ENCODE peak calls at places on chromosome 6, in nine cellular contexts. N, R, U, D, B, H, F, T and V are unnamed samples. For H3K9me3, the result is how much of the 10 kb centered on the place peaks cover.

GRCh38 chr6:153172815-153173214 is 41.7 kb upstream of the RGS17 start:
- DNase-seq in N (no peak), R (no peak), U (no peak), D (no peak), B (no peak), H (peak), F (no peak), T (no peak), V (no peak)

GRCh38 chr6:111646942-111647341 is 41.3 kb upstream of the TRAF3IP2 start:
- DNase-seq in N (no peak), R (no peak), U (no peak), D (no peak), B (no peak), H (no peak), F (no peak), T (no peak), V (no peak)

GRCh38 chr6:148524976-148525375 is 182.3 kb downstream of the SASH1 start:
- DNase-seq in N (no peak), R (no peak), U (no peak), D (no peak), B (no peak), H (no peak), F (no peak), T (no peak), V (no peak)

GRCh38 chr6:2026133-2026532 is 219.3 kb downstream of the GMDS start:
- DNase-seq in N (no peak), R (no peak), U (no peak), D (no peak), B (no peak), H (no peak), F (no peak), T (no peak), V (no peak)

GRCh38 chr6:35498407-35499045 is 1.6 kb upstream of the TEAD3 start:
- DNase-seq in N (no peak), R (peak), U (no peak), D (no peak), B (no peak), H (peak), F (no peak), T (no peak), V (no peak)

GRCh38 chr6:37137201-37137880 is 32.6 kb upstream of the PIM1 start:
- DNase-seq in N (peak), R (no peak), U (no peak), D (no peak), B (no peak), H (no peak), F (no peak), T (no peak), V (no peak)

GRCh38 chr6:16503919-16504554 is 257.2 kb downstream of the ATXN1 start:
- DNase-seq in N (no peak), R (no peak), U (no peak), D (no peak), B (no peak), H (no peak), F (no peak), T (no peak), V (no peak)

GRCh38 chr6:150599199-150600002 is at the start of gene PLEKHG1:
- DNase-seq in N (peak), R (peak), U (peak), D (peak), B (no peak), H (peak), F (peak), T (peak), V (peak)

DNA sequence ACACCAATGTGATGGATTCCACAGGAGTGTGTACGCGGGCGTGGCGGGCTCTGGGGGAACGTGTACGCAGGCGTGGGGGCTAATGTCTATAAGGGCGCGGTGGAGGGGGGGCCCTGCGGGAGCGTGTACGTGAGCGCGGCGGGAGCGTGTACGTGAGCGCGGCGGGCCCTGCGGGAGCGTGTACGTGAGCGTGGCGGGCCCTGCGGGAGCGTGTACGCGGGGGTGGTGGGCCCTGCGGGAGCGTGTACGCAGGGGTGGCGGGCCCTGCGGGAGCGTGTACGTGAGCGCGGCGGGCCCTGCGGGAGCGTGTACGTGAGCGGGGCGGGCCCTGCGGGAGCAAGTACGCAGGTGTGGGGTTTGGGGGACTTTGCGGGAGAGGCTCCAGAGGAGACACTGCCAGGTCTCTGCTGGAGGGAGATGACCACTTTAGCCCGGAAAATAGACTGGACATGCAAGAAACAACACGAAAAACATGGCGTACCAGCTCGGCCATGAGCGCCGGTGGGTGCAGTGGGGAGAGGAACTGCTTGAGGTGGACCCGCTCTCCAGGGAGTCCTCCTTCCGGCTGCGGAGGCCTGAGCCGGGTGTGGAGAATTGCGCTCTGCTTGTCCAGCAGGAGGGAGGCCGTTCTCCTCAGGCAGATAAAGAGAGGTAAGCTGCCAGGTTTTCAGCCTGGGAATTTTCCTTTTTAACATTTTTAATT is 27.8 kb upstream of the SMOC2 start:
- DNase-seq in N (no peak), R (no peak), U (no peak), D (peak), B (no peak), H (no peak), F (no peak), T (no peak), V (no peak)
- H3K9me3 ChIP-seq in N (under half), R (under half), U (under half), D (under half), B (under half), H (under half), F (under half), T (under half), V (under half)

DNA sequence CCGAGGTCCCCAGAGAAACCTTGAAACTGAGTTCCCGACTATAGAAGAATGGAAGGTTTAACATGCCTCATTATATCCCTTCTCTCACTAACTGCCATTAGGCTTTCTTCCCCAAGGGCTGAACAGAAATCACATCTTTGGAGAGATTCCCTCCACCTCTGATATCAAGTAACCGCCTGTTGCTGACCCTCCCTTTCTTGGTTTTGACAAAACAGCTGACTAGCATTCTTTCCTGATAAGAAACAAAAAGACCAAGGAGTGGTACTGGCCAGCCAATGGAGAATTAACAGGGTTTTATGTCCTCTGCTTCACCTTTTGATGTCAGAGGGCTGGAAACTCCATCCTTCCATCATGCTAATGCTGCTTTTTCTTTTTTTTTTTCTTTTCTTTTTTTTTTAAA is 176.6 kb upstream of the ADGRB3 start:
- DNase-seq in N (no peak), R (no peak), U (no peak), D (no peak), B (no peak), H (no peak), F (no peak), T (no peak), V (no peak)
- H3K9me3 ChIP-seq in N (under half), R (under half), U (under half), D (under half), B (under half), H (under half), F (under half), T (under half), V (under half)

DNA sequence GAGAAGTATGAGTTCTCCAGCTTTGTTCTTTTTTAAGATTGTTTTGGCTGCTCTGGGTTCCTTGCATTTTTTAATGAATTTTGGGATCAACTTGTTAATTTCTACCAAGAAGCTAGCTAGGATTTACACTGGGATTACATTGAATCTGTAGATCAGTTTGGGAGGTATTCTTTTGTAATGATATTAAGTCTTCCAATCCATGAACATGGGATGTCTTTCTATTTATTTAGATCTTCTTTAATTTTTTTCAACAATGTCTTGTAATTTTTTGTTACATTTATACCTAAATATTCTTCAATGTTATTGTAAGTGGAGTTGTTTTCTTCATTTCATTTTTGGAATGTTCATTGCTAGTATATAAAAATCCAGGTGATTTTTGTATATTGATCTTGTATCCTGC is 12.5 kb downstream of the PRIM2 start:
- DNase-seq in N (no peak), R (no peak), U (no peak), D (no peak), B (no peak), H (no peak), F (no peak), T (no peak), V (no peak)
- H3K9me3 ChIP-seq in N (under half), R (under half), U (under half), D (under half), B (under half), H (under half), F (under half), T (under half), V (under half)

GRCh38 chr6:135084916-135085269 is 30.3 kb upstream of the HBS1L start:
- DNase-seq in N (no peak), R (no peak), U (no peak), D (no peak), B (no peak), H (no peak), F (no peak), T (no peak), V (no peak)

GRCh38 chr6:135086414-135086764 is 31.8 kb upstream of the HBS1L start:
- DNase-seq in N (no peak), R (no peak), U (no peak), D (no peak), B (no peak), H (no peak), F (no peak), T (no peak), V (no peak)

GRCh38 chr6:135085700-135086413 is 31.2 kb upstream of the HBS1L start:
- DNase-seq in N (no peak), R (no peak), U (no peak), D (no peak), B (no peak), H (no peak), F (no peak), T (no peak), V (no peak)

GRCh38 chr6:135083992-135084915 is 29.6 kb upstream of the HBS1L start:
- DNase-seq in N (no peak), R (no peak), U (no peak), D (no peak), B (no peak), H (no peak), F (no peak), T (no peak), V (no peak)

GRCh38 chr6:135081966-135082365 is 27.3 kb upstream of the HBS1L start:
- DNase-seq in N (no peak), R (no peak), U (no peak), D (no peak), B (no peak), H (no peak), F (no peak), T (no peak), V (no peak)
- H3K9me3 ChIP-seq in N (under half), R (under half), U (under half), D (under half), B (under half), H (under half), F (under half), T (under half), V (under half)

GRCh38 chr6:351867-352289 is 39.7 kb upstream of the IRF4 start:
- DNase-seq in N (no peak), R (no peak), U (peak), D (no peak), B (no peak), H (no peak), F (no peak), T (no peak), V (no peak)
- H3K9me3 ChIP-seq in N (under half), R (under half), U (under half), D (under half), B (under half), H (under half), F (under half), T (under half), V (under half)

GRCh38 chr6:135478626-135479025 is 18.9 kb downstream of the AHI1 start:
- DNase-seq in N (no peak), R (no peak), U (no peak), D (no peak), B (no peak), H (no peak), F (no peak), T (no peak), V (no peak)
- H3K9me3 ChIP-seq in N (under half), R (under half), U (under half), D (under half), B (under half), H (under half), F (under half), T (under half), V (under half)

DNA sequence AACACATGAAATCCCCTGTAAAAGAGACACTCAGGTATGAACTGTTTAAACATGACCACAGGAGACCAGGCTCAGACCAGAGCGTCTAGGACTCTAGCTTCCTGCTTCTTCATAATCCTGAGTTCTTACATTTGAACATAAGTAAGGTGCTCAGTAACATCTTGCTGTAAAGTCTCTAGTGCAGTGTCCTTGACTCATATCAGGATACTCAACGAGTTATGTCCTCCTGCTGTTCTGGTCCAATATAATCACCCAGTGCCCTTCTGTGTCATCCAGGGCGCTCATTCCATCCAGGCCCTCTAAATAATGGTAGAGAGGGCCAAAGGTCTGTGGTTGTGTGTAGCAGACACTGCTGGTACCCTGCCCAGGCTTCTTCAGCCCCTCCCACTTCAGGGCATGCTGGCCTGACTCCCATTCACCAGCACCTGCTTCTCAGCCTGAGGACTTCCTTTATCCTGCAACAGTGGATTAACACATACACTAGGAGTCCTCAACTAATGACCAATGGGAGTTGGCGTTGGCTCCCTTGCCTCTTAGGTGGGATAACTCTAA is 66.8 kb upstream of the MOCS1 start:
- DNase-seq in N (no peak), R (no peak), U (no peak), D (no peak), B (no peak), H (no peak), F (no peak), T (no peak), V (no peak)
- H3K9me3 ChIP-seq in N (under half), R (under half), U (under half), D (under half), B (under half), H (under half), F (under half), T (under half), V (under half)

GRCh38 chr6:164579035-164579434 is 730.4 kb downstream of the C6orf118 start:
- DNase-seq in N (no peak), R (no peak), U (no peak), D (no peak), B (no peak), H (no peak), F (no peak), T (no peak), V (no peak)
- H3K9me3 ChIP-seq in N (under half), R (under half), U (under half), D (under half), B (under half), H (under half), F (under half), T (under half), V (under half)

GRCh38 chr6:82062219-82062618 is 185.3 kb downstream of the IBTK start:
- DNase-seq in N (no peak), R (no peak), U (no peak), D (no peak), B (no peak), H (no peak), F (no peak), T (no peak), V (no peak)
- H3K9me3 ChIP-seq in N (under half), R (under half), U (under half), D (under half), B (under half), H (under half), F (under half), T (under half), V (under half)

GRCh38 chr6:117624869-117625481 is 22.7 kb upstream of the GOPC start:
- DNase-seq in N (peak), R (no peak), U (no peak), D (no peak), B (no peak), H (no peak), F (no peak), T (no peak), V (no peak)
- H3K9me3 ChIP-seq in N (under half), R (under half), U (under half), D (under half), B (under half), H (under half), F (under half), T (under half), V (under half)